ENCODE peak calls at places on chromosomes 13 and 19, in five cellular contexts. E is uterus, S is transverse colon, Y is fibroblast of lung, J is breast epithelium. R is an unnamed sample.

GRCh38 chr13:105538346-105538745 is 997.1 kb downstream of the EFNB2 start:
- DNase-seq in E (no peak), S (no peak), Y (no peak), J (no peak), R (no peak)

GRCh38 chr19:32580901-32581703 is at the start of gene PDCD5:
- DNase-seq in E (peak; percentile 94), S (peak; percentile 97), Y (peak; percentile 92), J (peak; percentile 96), R (peak; percentile 69)

GRCh38 chr13:99875391-99875790 is 96.2 kb downstream of the ZIC5 start:
- DNase-seq in E (no peak), S (no peak), Y (no peak), J (no peak), R (no peak)

GRCh38 chr19:57231686-57232085 is 863 bp downstream of the AURKC start:
- DNase-seq in E (no peak), S (no peak), Y (no peak), J (no peak), R (no peak)

GRCh38 chr19:48190288-48191284 is 20.1 kb downstream of the ZSWIM9 start:
- DNase-seq in E (no peak), S (peak; percentile 26), Y (peak; percentile 56), J (no peak), R (no peak)

GRCh38 chr13:95217920-95218830 is 83.1 kb downstream of the ABCC4 start:
- DNase-seq in E (no peak), S (no peak), Y (no peak), J (no peak), R (no peak)

GRCh38 chr13:60431108-60431700 is 34.2 kb downstream of the TDRD3 start:
- DNase-seq in E (no peak), S (no peak), Y (peak; percentile 82), J (no peak), R (no peak)

GRCh38 chr13:46182491-46182877 is 507 bp upstream of the LCP1 start:
- DNase-seq in E (no peak), S (no peak), Y (no peak), J (no peak), R (no peak)

GRCh38 chr13:47555235-47555634 is 445.8 kb downstream of the SUCLA2 start:
- DNase-seq in E (no peak), S (no peak), Y (peak; percentile 6), J (no peak), R (no peak)

GRCh38 chr19:34506026-34506370 is 24.4 kb downstream of the WTIP start:
- DNase-seq in E (no peak), S (no peak), Y (no peak), J (no peak), R (no peak)

GRCh38 chr13:48126944-48127814 is 32.3 kb upstream of the MED4 start:
- DNase-seq in E (peak; percentile 57), S (peak; percentile 19), Y (peak; percentile 83), J (no peak), R (peak; percentile 25)

GRCh38 chr13:77874406-77874805 is 44.2 kb downstream of the EDNRB start:
- DNase-seq in E (no peak), S (no peak), Y (peak; percentile 80), J (no peak), R (no peak)

GRCh38 chr13:77871596-77871995 is 47.0 kb downstream of the EDNRB start:
- DNase-seq in E (no peak), S (no peak), Y (no peak), J (no peak), R (no peak)

GRCh38 chr13:77872995-77873394 is 45.6 kb downstream of the EDNRB start:
- DNase-seq in E (no peak), S (no peak), Y (peak; percentile 32), J (no peak), R (no peak)

GRCh38 chr13:77878186-77878585 is 40.4 kb downstream of the EDNRB start:
- DNase-seq in E (no peak), S (no peak), Y (no peak), J (no peak), R (no peak)

GRCh38 chr13:77876176-77876575 is 42.5 kb downstream of the EDNRB start:
- DNase-seq in E (no peak), S (no peak), Y (peak; percentile 77), J (no peak), R (no peak)
- TF ChIP-seq CTCF in E (no peak), S (no peak), Y (no peak), J (no peak), R (no peak)

DNA sequence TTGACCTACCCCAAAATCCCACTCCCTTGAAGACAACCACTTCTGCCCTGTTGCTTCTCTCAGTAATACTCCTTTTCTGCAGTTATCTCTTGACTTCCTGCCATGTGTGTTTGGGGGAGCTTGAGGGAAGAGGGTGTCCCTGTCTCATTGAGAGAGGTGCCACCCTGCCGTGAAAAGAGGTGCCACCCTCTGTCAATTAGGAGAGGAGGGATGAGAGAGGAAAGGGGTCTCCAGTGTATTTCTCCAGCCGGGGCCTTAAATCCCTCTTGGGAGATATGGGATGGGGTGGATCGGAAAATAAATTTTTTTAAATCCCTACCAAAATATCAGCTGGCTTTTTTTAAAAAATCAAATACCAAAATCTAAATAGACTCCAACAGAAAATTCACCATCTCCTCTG is 16.5 kb downstream of the PLD3 start:
- DNase-seq in E (no peak), S (no peak), Y (no peak), J (no peak), R (no peak)
- H3K27ac ChIP-seq in E (no peak overlapping the region), S (no peak overlapping the region), Y (no peak overlapping the region), J (no peak overlapping the region), R (no peak overlapping the region)

DNA sequence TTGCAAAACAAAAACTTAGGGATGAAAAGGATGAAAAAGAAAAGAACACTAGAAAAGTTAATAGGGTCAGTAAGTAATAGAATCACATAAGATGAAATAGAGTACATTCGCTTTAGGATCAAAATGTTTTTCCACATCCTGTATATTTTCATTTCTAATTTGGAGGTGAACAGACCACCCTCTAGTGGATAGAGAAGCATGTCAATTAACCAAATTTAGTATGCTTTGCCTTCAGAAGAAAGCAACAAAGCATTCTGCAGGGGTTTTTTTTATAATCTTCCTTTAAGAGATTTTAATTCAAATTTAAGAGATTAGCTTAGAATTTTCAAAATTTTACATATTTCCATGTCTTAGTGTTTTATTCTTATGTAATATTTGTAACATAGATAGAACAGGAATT is 610.9 kb upstream of the SGCG start:
- DNase-seq in E (no peak), S (no peak), Y (peak; percentile 3), J (no peak), R (no peak)
- TF ChIP-seq CTCF in E (no peak), S (no peak), Y (no peak), J (no peak), R (no peak)

GRCh38 chr13:39875111-39875510 is 219.6 kb downstream of the COG6 start:
- DNase-seq in E (no peak), S (no peak), Y (no peak), J (no peak), R (no peak)

GRCh38 chr13:39879286-39880035 is 224.0 kb downstream of the COG6 start:
- DNase-seq in E (no peak), S (no peak), Y (no peak), J (no peak), R (no peak)

GRCh38 chr13:39876258-39876657 is 220.8 kb downstream of the COG6 start:
- DNase-seq in E (peak; percentile 32), S (no peak), Y (peak; percentile 76), J (no peak), R (no peak)

GRCh38 chr13:39875583-39875982 is 220.1 kb downstream of the COG6 start:
- DNase-seq in E (no peak), S (no peak), Y (no peak), J (no peak), R (no peak)

GRCh38 chr13:39877134-39877533 is 221.7 kb downstream of the COG6 start:
- DNase-seq in E (no peak), S (no peak), Y (no peak), J (no peak), R (no peak)
- H3K27ac ChIP-seq in E (no peak overlapping the region), S (no peak overlapping the region), Y (peak overlapping the region; percentile 42), J (no peak overlapping the region), R (no peak overlapping the region)

DNA sequence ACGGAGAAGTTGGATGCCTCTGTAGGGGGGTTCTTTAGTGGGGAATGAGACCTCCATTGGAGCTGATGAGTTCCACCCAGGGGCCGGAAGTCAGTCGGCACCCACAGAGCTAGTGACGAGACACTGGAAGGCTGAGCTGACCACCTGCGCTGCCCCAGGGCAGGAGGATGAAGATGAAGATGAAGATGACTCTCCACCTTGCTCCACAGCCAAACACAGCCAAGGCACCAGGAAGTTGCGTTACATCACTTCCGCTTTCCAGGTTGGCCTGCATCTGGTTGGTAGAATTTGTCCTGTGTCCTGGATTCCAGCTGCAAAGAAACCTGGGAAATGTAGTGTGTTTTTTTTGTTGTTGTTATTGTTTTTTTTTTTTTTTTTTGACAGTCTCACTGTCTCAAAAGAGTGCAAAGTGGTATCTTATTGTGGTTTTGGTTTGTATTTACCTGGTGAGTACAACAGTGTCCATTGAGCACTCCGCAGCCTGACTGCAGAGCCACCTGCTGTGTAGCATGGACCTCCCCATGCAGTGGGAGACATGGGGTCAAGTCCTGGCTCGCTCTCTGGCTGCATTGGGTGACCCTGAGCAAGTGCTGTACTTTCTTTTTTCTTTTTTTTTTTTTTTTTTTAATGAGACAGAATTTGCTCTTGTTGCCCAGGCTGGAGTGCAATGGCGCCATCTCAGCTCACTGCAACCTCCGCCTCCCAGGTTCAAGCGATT is 1.9 kb downstream of the TBC1D17 start:
- DNase-seq in E (peak; percentile 24), S (no peak), Y (no peak), J (no peak), R (no peak)
- TF ChIP-seq CTCF in E (no peak), S (no peak), Y (no peak), J (no peak), R (no peak)

DNA sequence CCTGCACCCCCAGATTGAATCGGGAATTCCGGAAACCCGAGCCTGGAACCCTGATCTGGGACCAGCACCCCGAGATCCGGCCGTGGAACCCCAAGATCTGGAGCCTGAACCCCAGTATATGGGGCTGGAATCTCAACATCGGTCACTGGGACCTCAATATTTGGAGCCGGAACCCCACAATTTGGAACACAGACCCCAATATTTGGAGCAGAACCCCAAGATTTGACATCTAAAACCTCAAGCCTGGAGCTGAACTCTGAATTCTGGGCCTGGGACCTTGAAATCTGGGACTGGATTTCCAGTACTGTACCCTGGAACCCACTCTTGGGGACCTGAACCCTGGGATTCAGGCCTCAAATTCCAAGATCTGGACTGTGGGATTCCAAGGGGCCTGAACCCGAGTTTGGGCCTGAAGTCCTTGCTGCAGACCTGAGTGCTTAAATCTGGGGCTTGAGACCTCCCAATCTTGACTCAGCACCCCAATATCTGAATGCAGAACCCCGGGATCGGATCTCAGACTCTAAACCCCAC is 629 bp downstream of the LRFN3 start:
- DNase-seq in E (no peak), S (no peak), Y (no peak), J (no peak), R (no peak)
- H3K27ac ChIP-seq in E (peak overlapping the region; percentile 84), S (peak overlapping the region; percentile 78), Y (no peak overlapping the region), J (peak overlapping the region; percentile 89), R (peak overlapping the region; percentile 86)

GRCh38 chr19:13102416-13102665 is 317 bp downstream of the LYL1 start:
- DNase-seq in E (no peak), S (no peak), Y (no peak), J (no peak), R (no peak)

GRCh38 chr19:13103961-13104847 is 1.5 kb upstream of the LYL1 start:
- DNase-seq in E (peak; percentile 67), S (peak; percentile 76), Y (no peak), J (no peak), R (no peak)

GRCh38 chr19:13103585-13103923 is 896 bp upstream of the LYL1 start:
- DNase-seq in E (peak; percentile 17), S (no peak), Y (no peak), J (no peak), R (no peak)

GRCh38 chr19:13102666-13103584 is at the start of gene LYL1:
- DNase-seq in E (peak; percentile 79), S (peak; percentile 76), Y (no peak), J (no peak), R (no peak)

GRCh38 chr19:13104848-13105646 is 2.4 kb upstream of the LYL1 start:
- DNase-seq in E (peak; percentile 34), S (no peak), Y (no peak), J (no peak), R (no peak)
- TF ChIP-seq CTCF in E (no peak), S (no peak), Y (no peak), J (no peak), R (no peak)